ENCODE peak calls at places on chromosomes 16 and 17, in four cellular contexts. R is T follicular helper cell; L is HAP-1; Y is effector CD4-positive, alpha-beta T cell. G is an unnamed sample.

GRCh38 chr16:69812213-69813014 is 50.3 kb downstream of the WWP2 start:
- DNase-seq in Y (no peak), R (no peak), L (no peak), G (no peak)

GRCh38 chr17:72699566-72699965 is 392.9 kb downstream of the SLC39A11 start:
- DNase-seq in R (no peak), L (no peak), Y (no peak), G (no peak)

GRCh38 chr17:65463242-65463641 is 98.2 kb downstream of the AXIN2 start:
- DNase-seq in L (no peak), R (no peak), Y (no peak), G (no peak)

GRCh38 chr17:82091264-82092066 is 6.6 kb downstream of the FASN start:
- DNase-seq in R (no peak), L (peak), Y (no peak), G (no peak)

GRCh38 chr16:53159781-53160436 is 105.1 kb downstream of the CHD9 start:
- DNase-seq in R (no peak), L (peak), Y (no peak), G (no peak)

GRCh38 chr17:78995022-78995760 is 14.4 kb downstream of the CANT1 start:
- DNase-seq in R (no peak), L (no peak), Y (no peak), G (no peak)

GRCh38 chr17:41625602-41626001 is 1.2 kb upstream of the KRT17 start:
- DNase-seq in Y (no peak), L (no peak), R (no peak), G (no peak)

GRCh38 chr17:38563362-38564253 is 42.1 kb downstream of the SRCIN1 start:
- DNase-seq in L (no peak), R (no peak), Y (no peak), G (no peak)

GRCh38 chr17:604719-605118 is 109.9 kb downstream of the VPS53 start:
- DNase-seq in L (no peak), Y (no peak), R (no peak), G (no peak)

GRCh38 chr16:53864819-53865491 is 161.0 kb downstream of the FTO start:
- DNase-seq in Y (no peak), R (no peak), L (no peak), G (no peak)

GRCh38 chr17:42174126-42174783 is 6.7 kb downstream of the KCNH4 start:
- DNase-seq in R (no peak), Y (no peak), L (no peak), G (no peak)

GRCh38 chr17:37405955-37406634 is 541 bp downstream of the ACACA start:
- DNase-seq in L (no peak), Y (no peak), R (no peak), G (no peak)

GRCh38 chr17:77474292-77474988 is 333.7 kb downstream of the SEC14L1 start:
- DNase-seq in L (no peak), Y (no peak), R (no peak), G (no peak)

GRCh38 chr16:66422366-66422765 is 4.7 kb upstream of the BEAN1 start:
- DNase-seq in Y (no peak), R (no peak), L (no peak), G (no peak)

GRCh38 chr16:15811778-15812750 is 44.8 kb downstream of the MYH11 start:
- DNase-seq in Y (no peak), L (peak), R (no peak), G (no peak)

GRCh38 chr17:11787074-11787473 is 188.8 kb downstream of the DNAH9 start:
- DNase-seq in Y (no peak), R (no peak), L (no peak), G (no peak)

GRCh38 chr16:72921620-72922019 is 126.3 kb downstream of the ZFHX3 start:
- DNase-seq in Y (no peak), L (no peak), R (no peak), G (no peak)

G was measured in T-helper 22 cell.